ENCODE peak calls at places on chromosome 10, in ten cellular contexts. One of them, this sample, is unnamed.
A peak's percentile ranks its signal among the peaks of the same experiment; 100 is the strongest.

GRCh38 chr10:47160967-47161366 is 139.0 kb upstream of the GDF10 start:
- DNase-seq in GM04504: no peak
- DNase-seq in esophagus squamous epithelium: no peak
- DNase-seq in T-helper 9 cell: no peak
- DNase-seq in stimulated activated CD4-positive, alpha-beta T cell treated with anti-CD3 and anti-CD28 coated beads, Interleukin-2, amount 100 ng/mL, for 24 hours: no peak
- DNase-seq in cerebellum: no peak
- DNase-seq in neuronal stem cell: no peak
- DNase-seq in amygdala: no peak
- DNase-seq in frontal cortex: no peak
- DNase-seq in HTR-8/SVneo: no peak
- DNase-seq in this sample: no peak

GRCh38 chr10:76353124-76353851 is 921.9 kb downstream of the LRMDA start:
- DNase-seq in esophagus squamous epithelium: no peak
- DNase-seq in T-helper 9 cell: no peak
- DNase-seq in HTR-8/SVneo: no peak
- DNase-seq in amygdala: no peak
- DNase-seq in cerebellum: no peak
- DNase-seq in GM04504: no peak
- DNase-seq in neuronal stem cell: no peak
- DNase-seq in frontal cortex: no peak
- DNase-seq in stimulated activated CD4-positive, alpha-beta T cell treated with anti-CD3 and anti-CD28 coated beads, Interleukin-2, amount 100 ng/mL, for 24 hours: no peak
- DNase-seq in this sample: no peak

GRCh38 chr10:124425227-124425962 is 6.7 kb upstream of the OAT start:
- DNase-seq in amygdala: no peak
- DNase-seq in neuronal stem cell: no peak
- DNase-seq in HTR-8/SVneo: no peak
- DNase-seq in stimulated activated CD4-positive, alpha-beta T cell treated with anti-CD3 and anti-CD28 coated beads, Interleukin-2, amount 100 ng/mL, for 24 hours: no peak
- DNase-seq in esophagus squamous epithelium: no peak
- DNase-seq in cerebellum: no peak
- DNase-seq in T-helper 9 cell: no peak
- DNase-seq in GM04504: no peak
- DNase-seq in frontal cortex: no peak
- DNase-seq in this sample: no peak

GRCh38 chr10:34139559-34139958 is 675.5 kb downstream of the PARD3 start:
- DNase-seq in stimulated activated CD4-positive, alpha-beta T cell treated with anti-CD3 and anti-CD28 coated beads, Interleukin-2, amount 100 ng/mL, for 24 hours: no peak
- DNase-seq in amygdala: no peak
- DNase-seq in GM04504: no peak
- DNase-seq in frontal cortex: no peak
- DNase-seq in neuronal stem cell: no peak
- DNase-seq in HTR-8/SVneo: no peak
- DNase-seq in esophagus squamous epithelium: no peak
- DNase-seq in cerebellum: no peak
- DNase-seq in T-helper 9 cell: no peak
- DNase-seq in this sample: no peak

GRCh38 chr10:31593124-31593523 is 274.1 kb downstream of the ZEB1 start:
- DNase-seq in stimulated activated CD4-positive, alpha-beta T cell treated with anti-CD3 and anti-CD28 coated beads, Interleukin-2, amount 100 ng/mL, for 24 hours: no peak
- DNase-seq in HTR-8/SVneo: no peak
- DNase-seq in GM04504: no peak
- DNase-seq in frontal cortex: no peak
- DNase-seq in neuronal stem cell: no peak
- DNase-seq in T-helper 9 cell: no peak
- DNase-seq in cerebellum: no peak
- DNase-seq in amygdala: no peak
- DNase-seq in esophagus squamous epithelium: no peak
- DNase-seq in this sample: no peak

GRCh38 chr10:110207805-110208613 is 604 bp downstream of the MXI1 start:
- DNase-seq in cerebellum: no peak
- DNase-seq in esophagus squamous epithelium: no peak
- DNase-seq in HTR-8/SVneo: no peak
- DNase-seq in T-helper 9 cell: peak; percentile 47
- DNase-seq in neuronal stem cell: peak; percentile 48
- DNase-seq in stimulated activated CD4-positive, alpha-beta T cell treated with anti-CD3 and anti-CD28 coated beads, Interleukin-2, amount 100 ng/mL, for 24 hours: peak; percentile 54
- DNase-seq in frontal cortex: peak; percentile 57
- DNase-seq in GM04504: no peak
- DNase-seq in amygdala: peak; percentile 46
- DNase-seq in this sample: peak; percentile 34

GRCh38 chr10:110793887-110794286 is 77.8 kb upstream of the PDCD4 start:
- DNase-seq in esophagus squamous epithelium: no peak
- DNase-seq in stimulated activated CD4-positive, alpha-beta T cell treated with anti-CD3 and anti-CD28 coated beads, Interleukin-2, amount 100 ng/mL, for 24 hours: no peak
- DNase-seq in cerebellum: no peak
- DNase-seq in amygdala: no peak
- DNase-seq in GM04504: no peak
- DNase-seq in neuronal stem cell: no peak
- DNase-seq in T-helper 9 cell: no peak
- DNase-seq in frontal cortex: no peak
- DNase-seq in HTR-8/SVneo: no peak
- DNase-seq in this sample: no peak

GRCh38 chr10:13815766-13816165 is 229.0 kb downstream of the PRPF18 start:
- DNase-seq in frontal cortex: no peak
- DNase-seq in esophagus squamous epithelium: no peak
- DNase-seq in cerebellum: no peak
- DNase-seq in amygdala: no peak
- DNase-seq in T-helper 9 cell: no peak
- DNase-seq in stimulated activated CD4-positive, alpha-beta T cell treated with anti-CD3 and anti-CD28 coated beads, Interleukin-2, amount 100 ng/mL, for 24 hours: no peak
- DNase-seq in GM04504: no peak
- DNase-seq in neuronal stem cell: no peak
- DNase-seq in HTR-8/SVneo: peak; percentile 22
- DNase-seq in this sample: no peak

GRCh38 chr10:28769147-28769604 is 91.9 kb downstream of the BAMBI start:
- DNase-seq in HTR-8/SVneo: no peak
- DNase-seq in cerebellum: no peak
- DNase-seq in esophagus squamous epithelium: no peak
- DNase-seq in frontal cortex: no peak
- DNase-seq in stimulated activated CD4-positive, alpha-beta T cell treated with anti-CD3 and anti-CD28 coated beads, Interleukin-2, amount 100 ng/mL, for 24 hours: no peak
- DNase-seq in GM04504: no peak
- DNase-seq in T-helper 9 cell: no peak
- DNase-seq in amygdala: no peak
- DNase-seq in neuronal stem cell: no peak
- DNase-seq in this sample: no peak

GRCh38 chr10:17003151-17003550 is 126.5 kb downstream of the CUBN start:
- DNase-seq in amygdala: no peak
- DNase-seq in GM04504: peak; percentile 89
- DNase-seq in esophagus squamous epithelium: no peak
- DNase-seq in T-helper 9 cell: peak; percentile 50
- DNase-seq in stimulated activated CD4-positive, alpha-beta T cell treated with anti-CD3 and anti-CD28 coated beads, Interleukin-2, amount 100 ng/mL, for 24 hours: peak; percentile 57
- DNase-seq in neuronal stem cell: no peak
- DNase-seq in HTR-8/SVneo: peak; percentile 59
- DNase-seq in cerebellum: no peak
- DNase-seq in frontal cortex: no peak
- DNase-seq in this sample: no peak

GRCh38 chr10:62637249-62638061 is 167.1 kb upstream of the ADO start:
- DNase-seq in stimulated activated CD4-positive, alpha-beta T cell treated with anti-CD3 and anti-CD28 coated beads, Interleukin-2, amount 100 ng/mL, for 24 hours: peak; percentile 66
- DNase-seq in esophagus squamous epithelium: no peak
- DNase-seq in neuronal stem cell: no peak
- DNase-seq in HTR-8/SVneo: no peak
- DNase-seq in amygdala: no peak
- DNase-seq in GM04504: no peak
- DNase-seq in T-helper 9 cell: peak; percentile 34
- DNase-seq in cerebellum: no peak
- DNase-seq in frontal cortex: no peak
- DNase-seq in this sample: no peak

GRCh38 chr10:69179089-69179742 is 818 bp upstream of the SUPV3L1 start:
- DNase-seq in stimulated activated CD4-positive, alpha-beta T cell treated with anti-CD3 and anti-CD28 coated beads, Interleukin-2, amount 100 ng/mL, for 24 hours: peak; percentile 10
- DNase-seq in frontal cortex: peak; percentile 6
- DNase-seq in cerebellum: no peak
- DNase-seq in HTR-8/SVneo: peak; percentile 10
- DNase-seq in GM04504: no peak
- DNase-seq in esophagus squamous epithelium: no peak
- DNase-seq in amygdala: no peak
- DNase-seq in T-helper 9 cell: peak; percentile 21
- DNase-seq in neuronal stem cell: no peak
- DNase-seq in this sample: no peak

GRCh38 chr10:89522463-89522862 is 12.9 kb downstream of the SLC16A12 start:
- DNase-seq in neuronal stem cell: no peak
- DNase-seq in amygdala: no peak
- DNase-seq in stimulated activated CD4-positive, alpha-beta T cell treated with anti-CD3 and anti-CD28 coated beads, Interleukin-2, amount 100 ng/mL, for 24 hours: no peak
- DNase-seq in frontal cortex: no peak
- DNase-seq in HTR-8/SVneo: no peak
- DNase-seq in esophagus squamous epithelium: no peak
- DNase-seq in T-helper 9 cell: no peak
- DNase-seq in GM04504: no peak
- DNase-seq in cerebellum: no peak
- DNase-seq in this sample: no peak

GRCh38 chr10:12538596-12538995 is 189.2 kb downstream of the CAMK1D start:
- DNase-seq in esophagus squamous epithelium: no peak
- DNase-seq in frontal cortex: no peak
- DNase-seq in stimulated activated CD4-positive, alpha-beta T cell treated with anti-CD3 and anti-CD28 coated beads, Interleukin-2, amount 100 ng/mL, for 24 hours: no peak
- DNase-seq in neuronal stem cell: no peak
- DNase-seq in amygdala: no peak
- DNase-seq in HTR-8/SVneo: no peak
- DNase-seq in cerebellum: no peak
- DNase-seq in T-helper 9 cell: no peak
- DNase-seq in GM04504: no peak
- DNase-seq in this sample: no peak

GRCh38 chr10:110547139-110547761 is 20.2 kb upstream of the SMC3 start:
- DNase-seq in HTR-8/SVneo: no peak
- DNase-seq in amygdala: no peak
- DNase-seq in esophagus squamous epithelium: no peak
- DNase-seq in stimulated activated CD4-positive, alpha-beta T cell treated with anti-CD3 and anti-CD28 coated beads, Interleukin-2, amount 100 ng/mL, for 24 hours: no peak
- DNase-seq in cerebellum: peak; percentile 83
- DNase-seq in GM04504: peak; percentile 47
- DNase-seq in T-helper 9 cell: no peak
- DNase-seq in frontal cortex: no peak
- DNase-seq in neuronal stem cell: no peak
- DNase-seq in this sample: no peak

GRCh38 chr10:77824893-77825292 is 101.7 kb downstream of the DLG5 start:
- DNase-seq in frontal cortex: no peak
- DNase-seq in T-helper 9 cell: no peak
- DNase-seq in esophagus squamous epithelium: no peak
- DNase-seq in neuronal stem cell: no peak
- DNase-seq in HTR-8/SVneo: no peak
- DNase-seq in GM04504: no peak
- DNase-seq in cerebellum: no peak
- DNase-seq in stimulated activated CD4-positive, alpha-beta T cell treated with anti-CD3 and anti-CD28 coated beads, Interleukin-2, amount 100 ng/mL, for 24 hours: no peak
- DNase-seq in amygdala: no peak
- DNase-seq in this sample: no peak

GRCh38 chr10:43939389-43939938 is 290.8 kb upstream of the ZNF32 start:
- DNase-seq in frontal cortex: no peak
- DNase-seq in amygdala: no peak
- DNase-seq in cerebellum: no peak
- DNase-seq in esophagus squamous epithelium: no peak
- DNase-seq in GM04504: no peak
- DNase-seq in neuronal stem cell: no peak
- DNase-seq in T-helper 9 cell: no peak
- DNase-seq in stimulated activated CD4-positive, alpha-beta T cell treated with anti-CD3 and anti-CD28 coated beads, Interleukin-2, amount 100 ng/mL, for 24 hours: no peak
- DNase-seq in HTR-8/SVneo: no peak
- DNase-seq in this sample: no peak

GRCh38 chr10:112804036-112804435 is 146.0 kb upstream of the TCF7L2 start:
- DNase-seq in GM04504: no peak
- DNase-seq in amygdala: no peak
- DNase-seq in esophagus squamous epithelium: no peak
- DNase-seq in frontal cortex: no peak
- DNase-seq in T-helper 9 cell: no peak
- DNase-seq in stimulated activated CD4-positive, alpha-beta T cell treated with anti-CD3 and anti-CD28 coated beads, Interleukin-2, amount 100 ng/mL, for 24 hours: no peak
- DNase-seq in cerebellum: peak; percentile 74
- DNase-seq in neuronal stem cell: no peak
- DNase-seq in HTR-8/SVneo: no peak
- DNase-seq in this sample: no peak

GRCh38 chr10:61779950-61780659 is 117.4 kb downstream of the CABCOCO1 start:
- DNase-seq in stimulated activated CD4-positive, alpha-beta T cell treated with anti-CD3 and anti-CD28 coated beads, Interleukin-2, amount 100 ng/mL, for 24 hours: peak; percentile 28
- DNase-seq in HTR-8/SVneo: no peak
- DNase-seq in frontal cortex: no peak
- DNase-seq in cerebellum: no peak
- DNase-seq in GM04504: peak; percentile 85
- DNase-seq in amygdala: no peak
- DNase-seq in neuronal stem cell: no peak
- DNase-seq in esophagus squamous epithelium: no peak
- DNase-seq in T-helper 9 cell: no peak
- DNase-seq in this sample: no peak

GRCh38 chr10:119253433-119254174 is 46.2 kb downstream of the GRK5 start:
- DNase-seq in cerebellum: no peak
- DNase-seq in neuronal stem cell: no peak
- DNase-seq in esophagus squamous epithelium: no peak
- DNase-seq in HTR-8/SVneo: peak; percentile 73
- DNase-seq in T-helper 9 cell: no peak
- DNase-seq in stimulated activated CD4-positive, alpha-beta T cell treated with anti-CD3 and anti-CD28 coated beads, Interleukin-2, amount 100 ng/mL, for 24 hours: peak; percentile 67
- DNase-seq in GM04504: peak; percentile 91
- DNase-seq in frontal cortex: no peak
- DNase-seq in amygdala: no peak
- DNase-seq in this sample: no peak

GRCh38 chr10:119251315-119251708 is 43.9 kb downstream of the GRK5 start:
- DNase-seq in amygdala: peak; percentile 3
- DNase-seq in neuronal stem cell: no peak
- DNase-seq in HTR-8/SVneo: no peak
- DNase-seq in frontal cortex: no peak
- DNase-seq in GM04504: peak; percentile 59
- DNase-seq in esophagus squamous epithelium: no peak
- DNase-seq in cerebellum: no peak
- DNase-seq in T-helper 9 cell: no peak
- DNase-seq in stimulated activated CD4-positive, alpha-beta T cell treated with anti-CD3 and anti-CD28 coated beads, Interleukin-2, amount 100 ng/mL, for 24 hours: no peak
- DNase-seq in this sample: no peak

GRCh38 chr10:74474022-74474713 is 323.1 kb downstream of the ADK start:
- DNase-seq in stimulated activated CD4-positive, alpha-beta T cell treated with anti-CD3 and anti-CD28 coated beads, Interleukin-2, amount 100 ng/mL, for 24 hours: no peak
- DNase-seq in esophagus squamous epithelium: no peak
- DNase-seq in frontal cortex: no peak
- DNase-seq in T-helper 9 cell: no peak
- DNase-seq in HTR-8/SVneo: no peak
- DNase-seq in GM04504: no peak
- DNase-seq in neuronal stem cell: no peak
- DNase-seq in amygdala: no peak
- DNase-seq in cerebellum: no peak
- DNase-seq in this sample: no peak